ENCODE peak calls at places on chromosomes 3 and 15, in five cellular contexts. One of them, this sample, is unnamed.

GRCh38 chr3:126816956-126817777 is 113.1 kb downstream of the CHCHD6 start:
- DNase-seq in ovary: peak
- DNase-seq in tibial nerve: no peak
- DNase-seq in uterus: no peak
- DNase-seq in IMR-90: no peak
- DNase-seq in this sample: peak

GRCh38 chr3:197749601-197750395 is at the start of gene FYTTD1:
- DNase-seq in ovary: peak
- DNase-seq in tibial nerve: peak
- DNase-seq in uterus: peak
- DNase-seq in IMR-90: peak
- DNase-seq in this sample: peak

GRCh38 chr15:31295660-31296059 is 31.0 kb upstream of the KLF13 start:
- DNase-seq in ovary: no peak
- DNase-seq in tibial nerve: no peak
- DNase-seq in uterus: no peak
- DNase-seq in IMR-90: no peak
- DNase-seq in this sample: peak

GRCh38 chr3:191627064-191627463 is 166.1 kb downstream of the PYDC2 start:
- DNase-seq in ovary: no peak
- DNase-seq in tibial nerve: no peak
- DNase-seq in uterus: no peak
- DNase-seq in IMR-90: no peak
- DNase-seq in this sample: no peak

GRCh38 chr15:67091073-67091965 is 25.9 kb downstream of the SMAD3 start:
- DNase-seq in ovary: peak
- DNase-seq in tibial nerve: no peak
- DNase-seq in uterus: peak
- DNase-seq in IMR-90: peak
- DNase-seq in this sample: no peak

GRCh38 chr15:65258863-65259262 is 27.8 kb downstream of the PARP16 start:
- DNase-seq in ovary: no peak
- DNase-seq in tibial nerve: no peak
- DNase-seq in uterus: peak
- DNase-seq in IMR-90: no peak
- DNase-seq in this sample: no peak

GRCh38 chr15:74438696-74439316 is 5.0 kb upstream of the SEMA7A start:
- DNase-seq in ovary: peak
- DNase-seq in tibial nerve: peak
- DNase-seq in uterus: peak
- DNase-seq in IMR-90: peak
- DNase-seq in this sample: no peak

GRCh38 chr3:57770121-57770828 is 14.2 kb downstream of the SLMAP start:
- DNase-seq in ovary: no peak
- DNase-seq in tibial nerve: no peak
- DNase-seq in uterus: no peak
- DNase-seq in IMR-90: no peak
- DNase-seq in this sample: no peak

GRCh38 chr3:115858995-115859807 is 235.9 kb downstream of the GAP43 start:
- DNase-seq in ovary: no peak
- DNase-seq in tibial nerve: no peak
- DNase-seq in uterus: no peak
- DNase-seq in IMR-90: no peak
- DNase-seq in this sample: no peak

GRCh38 chr15:98800437-98801233 is 152.3 kb downstream of the IGF1R start:
- DNase-seq in ovary: peak
- DNase-seq in tibial nerve: peak
- DNase-seq in uterus: peak
- DNase-seq in IMR-90: peak
- DNase-seq in this sample: no peak

GRCh38 chr15:78810377-78811123 is 714 bp downstream of the ADAMTS7 start:
- DNase-seq in ovary: peak
- DNase-seq in tibial nerve: peak
- DNase-seq in uterus: peak
- DNase-seq in IMR-90: peak
- DNase-seq in this sample: no peak

GRCh38 chr3:46904303-46905190 is 27.0 kb downstream of the PTH1R start:
- DNase-seq in ovary: peak
- DNase-seq in tibial nerve: no peak
- DNase-seq in uterus: peak
- DNase-seq in IMR-90: no peak
- DNase-seq in this sample: no peak

GRCh38 chr3:45064512-45065372 is 38.6 kb downstream of the CLEC3B start:
- DNase-seq in ovary: no peak
- DNase-seq in tibial nerve: no peak
- DNase-seq in uterus: no peak
- DNase-seq in IMR-90: peak
- DNase-seq in this sample: no peak

GRCh38 chr3:51319271-51319670 is 65.8 kb upstream of the MANF start:
- DNase-seq in ovary: no peak
- DNase-seq in tibial nerve: no peak
- DNase-seq in uterus: no peak
- DNase-seq in IMR-90: peak
- DNase-seq in this sample: no peak
- TF ChIP-seq POLR2A in ovary: no peak
- TF ChIP-seq POLR2A in tibial nerve: no peak
- TF ChIP-seq POLR2A in uterus: no peak
- TF ChIP-seq POLR2A in IMR-90: no peak
- TF ChIP-seq POLR2A in this sample: no peak

GRCh38 chr3:195209836-195210551 is 61.0 kb downstream of the XXYLT1 start:
- DNase-seq in ovary: peak
- DNase-seq in tibial nerve: peak
- DNase-seq in uterus: peak
- DNase-seq in IMR-90: peak
- DNase-seq in this sample: peak
- H3K4me3 ChIP-seq in ovary: peak
- H3K4me3 ChIP-seq in tibial nerve: no peak
- H3K4me3 ChIP-seq in uterus: no peak
- H3K4me3 ChIP-seq in IMR-90: no peak
- H3K4me3 ChIP-seq in this sample: peak

GRCh38 chr3:128806588-128806987 is 72.8 kb upstream of the ACAD9 start:
- DNase-seq in ovary: no peak
- DNase-seq in tibial nerve: no peak
- DNase-seq in uterus: no peak
- DNase-seq in IMR-90: no peak
- DNase-seq in this sample: no peak
- TF ChIP-seq CTCF in ovary: no peak
- TF ChIP-seq CTCF in tibial nerve: no peak
- TF ChIP-seq CTCF in uterus: no peak
- TF ChIP-seq CTCF in IMR-90: no peak
- TF ChIP-seq CTCF in this sample: no peak

DNA sequence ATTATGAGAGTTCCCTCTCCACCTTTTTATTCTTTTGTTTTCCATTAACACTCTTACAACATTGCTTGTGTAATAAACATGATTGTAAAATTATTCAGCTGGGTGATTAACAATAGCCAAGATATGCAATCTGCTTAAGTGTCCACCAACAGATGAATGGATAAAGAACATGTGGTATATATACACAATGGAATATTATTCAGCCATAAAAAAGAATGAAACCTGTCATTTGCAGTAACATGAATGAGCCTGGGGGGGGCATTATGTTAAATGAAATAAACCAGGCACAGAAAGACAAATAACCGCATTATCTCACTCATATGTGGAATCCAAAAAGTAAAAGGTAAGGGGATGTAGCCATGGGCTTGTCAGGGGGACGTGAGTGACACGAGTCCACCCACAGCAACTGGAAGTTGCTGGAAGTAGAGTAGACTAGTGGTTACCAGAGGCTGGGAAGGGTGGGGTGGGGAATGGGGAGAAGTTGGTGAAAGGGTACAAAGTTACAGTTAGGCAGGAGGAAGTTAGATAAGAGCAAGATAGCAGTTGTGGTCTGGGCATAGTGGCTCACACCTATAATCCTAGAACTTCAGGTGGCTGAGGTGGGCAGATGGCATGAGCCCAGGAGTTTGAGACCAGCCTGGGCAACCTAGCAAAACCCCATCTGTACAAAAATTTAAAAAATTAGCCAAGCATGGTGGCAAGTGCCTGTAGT is 28.7 kb upstream of the CD47 start:
- DNase-seq in ovary: no peak
- DNase-seq in tibial nerve: no peak
- DNase-seq in uterus: no peak
- DNase-seq in IMR-90: no peak
- DNase-seq in this sample: no peak
- TF ChIP-seq POLR2A in ovary: no peak
- TF ChIP-seq POLR2A in tibial nerve: no peak
- TF ChIP-seq POLR2A in uterus: no peak
- TF ChIP-seq POLR2A in IMR-90: no peak
- TF ChIP-seq POLR2A in this sample: no peak

GRCh38 chr3:129687586-129688125 is 81.2 kb upstream of the PLXND1 start:
- DNase-seq in ovary: no peak
- DNase-seq in tibial nerve: no peak
- DNase-seq in uterus: no peak
- DNase-seq in IMR-90: no peak
- DNase-seq in this sample: no peak

GRCh38 chr3:129686941-129687340 is 80.5 kb upstream of the PLXND1 start:
- DNase-seq in ovary: no peak
- DNase-seq in tibial nerve: no peak
- DNase-seq in uterus: no peak
- DNase-seq in IMR-90: no peak
- DNase-seq in this sample: no peak

GRCh38 chr3:129689036-129689435 is 82.6 kb upstream of the PLXND1 start:
- DNase-seq in ovary: no peak
- DNase-seq in tibial nerve: no peak
- DNase-seq in uterus: no peak
- DNase-seq in IMR-90: no peak
- DNase-seq in this sample: no peak

GRCh38 chr3:129690406-129690805 is 83.9 kb upstream of the PLXND1 start:
- DNase-seq in ovary: no peak
- DNase-seq in tibial nerve: peak
- DNase-seq in uterus: no peak
- DNase-seq in IMR-90: peak
- DNase-seq in this sample: no peak

DNA sequence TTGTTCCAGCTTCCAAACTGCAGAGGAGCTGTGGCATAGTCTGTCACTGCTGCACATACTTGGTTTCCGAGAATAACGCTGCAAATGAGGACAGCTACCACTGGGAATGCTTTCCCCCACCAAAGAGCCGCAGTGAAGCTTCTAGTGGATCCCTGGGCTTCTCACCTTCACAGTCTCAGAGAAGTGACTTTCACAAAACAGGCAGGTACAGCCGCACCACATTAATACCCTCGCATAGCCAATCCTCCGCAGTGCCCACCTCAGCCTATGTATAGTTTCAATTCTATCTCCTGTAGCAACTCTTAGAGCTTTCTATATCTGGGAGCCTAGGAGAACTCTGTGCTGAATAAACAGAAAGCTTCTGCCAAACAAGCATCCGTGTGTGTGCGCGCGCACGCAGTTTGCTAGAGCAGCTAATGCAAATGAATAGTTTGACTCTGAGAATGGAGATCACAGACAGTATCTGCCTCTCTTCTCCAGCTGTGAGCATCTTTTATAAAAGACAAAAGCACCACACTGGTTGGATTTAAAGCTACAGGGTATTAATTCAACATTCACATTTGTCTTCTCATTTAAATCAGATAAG is 81.9 kb upstream of the PLXND1 start:
- DNase-seq in ovary: peak
- DNase-seq in tibial nerve: peak
- DNase-seq in uterus: peak
- DNase-seq in IMR-90: peak
- DNase-seq in this sample: peak
- H3K4me3 ChIP-seq in ovary: no peak
- H3K4me3 ChIP-seq in tibial nerve: peak
- H3K4me3 ChIP-seq in uterus: no peak
- H3K4me3 ChIP-seq in IMR-90: peak
- H3K4me3 ChIP-seq in this sample: peak

GRCh38 chr3:79230254-79230653 is 537.5 kb downstream of the ROBO1 start:
- DNase-seq in ovary: no peak
- DNase-seq in tibial nerve: no peak
- DNase-seq in uterus: no peak
- DNase-seq in IMR-90: no peak
- DNase-seq in this sample: no peak
- TF ChIP-seq CTCF in ovary: no peak
- TF ChIP-seq CTCF in tibial nerve: no peak
- TF ChIP-seq CTCF in uterus: no peak
- TF ChIP-seq CTCF in IMR-90: no peak
- TF ChIP-seq CTCF in this sample: no peak

GRCh38 chr15:84752195-84752594 is 3.8 kb downstream of the ZNF592 start:
- DNase-seq in ovary: no peak
- DNase-seq in tibial nerve: no peak
- DNase-seq in uterus: no peak
- DNase-seq in IMR-90: no peak
- DNase-seq in this sample: no peak

GRCh38 chr15:84749111-84749991 is 959 bp downstream of the ZNF592 start:
- DNase-seq in ovary: peak
- DNase-seq in tibial nerve: no peak
- DNase-seq in uterus: peak
- DNase-seq in IMR-90: no peak
- DNase-seq in this sample: no peak

GRCh38 chr15:84748274-84749110 is at the start of gene ZNF592:
- DNase-seq in ovary: peak
- DNase-seq in tibial nerve: peak
- DNase-seq in uterus: peak
- DNase-seq in IMR-90: peak
- DNase-seq in this sample: peak

GRCh38 chr15:84750583-84751092 is 2.2 kb downstream of the ZNF592 start:
- DNase-seq in ovary: no peak
- DNase-seq in tibial nerve: no peak
- DNase-seq in uterus: no peak
- DNase-seq in IMR-90: no peak
- DNase-seq in this sample: no peak

GRCh38 chr15:84747423-84748273 is 744 bp upstream of the ZNF592 start:
- DNase-seq in ovary: peak
- DNase-seq in tibial nerve: peak
- DNase-seq in uterus: peak
- DNase-seq in IMR-90: peak
- DNase-seq in this sample: peak
- TF ChIP-seq POLR2A in ovary: no peak
- TF ChIP-seq POLR2A in tibial nerve: no peak
- TF ChIP-seq POLR2A in uterus: no peak
- TF ChIP-seq POLR2A in IMR-90: no peak
- TF ChIP-seq POLR2A in this sample: no peak